ENCODE peak calls at places on chromosomes 16 and 17, in eight cellular contexts. K, J, L, R, O, A, M and Y are unnamed samples.

GRCh38 chr17:78608804-78609186 is 31.6 kb upstream of the DNAH17 start:
- DNase-seq in M (no peak), R (no peak), A (no peak), K (no peak), O (no peak), J (no peak), L (no peak), Y (no peak)

GRCh38 chr17:31415004-31415454 is 23.6 kb downstream of the RAB11FIP4 start:
- DNase-seq in L (no peak), R (no peak), M (no peak), J (no peak), K (no peak), A (no peak), O (no peak), Y (no peak)

GRCh38 chr16:62954144-62955032 is 918.1 kb upstream of the CDH8 start:
- DNase-seq in J (no peak), M (no peak), R (no peak), L (no peak), A (no peak), K (no peak), O (no peak), Y (no peak)

GRCh38 chr17:80252871-80253270 is 7.8 kb upstream of the RNF213 start:
- DNase-seq in O (no peak), R (no peak), L (peak), M (peak), K (peak), A (peak), J (peak), Y (no peak)

GRCh38 chr16:71474864-71475263 is 12.8 kb upstream of the ZNF23 start:
- DNase-seq in M (no peak), A (no peak), J (no peak), L (no peak), K (peak), O (no peak), R (no peak), Y (no peak)

GRCh38 chr17:77328823-77329740 is 188.3 kb downstream of the SEC14L1 start:
- DNase-seq in M (no peak), K (no peak), O (no peak), J (no peak), A (peak), L (no peak), R (no peak), Y (no peak)

GRCh38 chr16:84054916-84055315 is 12.3 kb upstream of the SLC38A8 start:
- DNase-seq in O (no peak), R (no peak), L (no peak), K (no peak), J (no peak), A (peak), M (no peak), Y (no peak)

GRCh38 chr17:82283208-82283749 is 9.8 kb upstream of the CSNK1D start:
- DNase-seq in R (no peak), J (no peak), O (no peak), K (no peak), A (no peak), L (peak), M (peak), Y (no peak)

GRCh38 chr16:46689492-46690280 is at the start of gene ORC6:
- DNase-seq in R (peak), O (peak), M (peak), A (peak), L (peak), K (peak), J (peak), Y (no peak)

GRCh38 chr16:80599466-80599865 is 58.7 kb downstream of the DYNLRB2 start:
- DNase-seq in L (no peak), R (peak), K (no peak), M (no peak), O (no peak), J (no peak), A (no peak), Y (no peak)

GRCh38 chr16:65148804-65149203 is 26.9 kb upstream of the CDH11 start:
- DNase-seq in O (no peak), L (no peak), J (no peak), A (no peak), R (no peak), K (no peak), M (no peak), Y (no peak)

GRCh38 chr17:77356109-77356689 is 215.4 kb downstream of the SEC14L1 start:
- DNase-seq in L (no peak), R (no peak), O (no peak), A (no peak), M (no peak), K (peak), J (no peak), Y (no peak)

GRCh38 chr16:66366433-66367299 is at the start of gene CDH5:
- DNase-seq in K (no peak), R (peak), M (peak), A (no peak), L (no peak), O (no peak), J (no peak), Y (no peak)

GRCh38 chr17:17063546-17064122 is 21.4 kb downstream of the MPRIP start:
- DNase-seq in J (no peak), L (no peak), A (no peak), K (no peak), R (no peak), M (no peak), O (no peak), Y (no peak)

GRCh38 chr16:79076039-79076767 is 524.3 kb downstream of the MAF start:
- DNase-seq in J (no peak), A (no peak), R (no peak), K (no peak), M (no peak), L (no peak), O (no peak), Y (no peak)

GRCh38 chr16:87463722-87464690 is 28.8 kb downstream of the ZCCHC14 start:
- DNase-seq in O (peak), R (peak), A (no peak), K (no peak), L (no peak), M (no peak), J (no peak), Y (no peak)

GRCh38 chr17:28956112-28956511 is 4.8 kb upstream of the PHF12 start:
- DNase-seq in R (no peak), J (no peak), M (no peak), K (no peak), O (no peak), A (peak), L (no peak), Y (no peak)

GRCh38 chr17:72079700-72080099 is 41.1 kb upstream of the SOX9 start:
- DNase-seq in L (no peak), O (no peak), J (no peak), A (no peak), K (no peak), M (no peak), R (no peak), Y (no peak)

GRCh38 chr16:11224894-11225676 is 30.9 kb downstream of the SOCS1 start:
- DNase-seq in L (no peak), A (no peak), R (no peak), M (no peak), J (no peak), O (no peak), K (no peak), Y (peak)

GRCh38 chr17:83029571-83029970 is 49.8 kb upstream of the METRNL start:
- DNase-seq in R (no peak), O (no peak), M (no peak), L (no peak), J (no peak), K (no peak), A (no peak), Y (no peak)

GRCh38 chr17:50634123-50634914 is at the start of gene ABCC3:
- DNase-seq in L (peak), M (peak), A (peak), J (peak), O (no peak), K (no peak), R (no peak), Y (no peak)

GRCh38 chr16:81703177-81704155 is 75.6 kb upstream of the PLCG2 start:
- DNase-seq in J (no peak), A (no peak), R (peak), K (peak), L (peak), M (no peak), O (no peak), Y (no peak)

GRCh38 chr16:20300312-20301097 is 26.8 kb downstream of the GP2 start:
- DNase-seq in A (peak), J (peak), O (peak), M (peak), K (peak), R (peak), L (peak), Y (peak)

GRCh38 chr17:62791235-62792121 is 16.6 kb downstream of the MARCHF10 start:
- DNase-seq in R (no peak), J (no peak), K (no peak), O (no peak), L (peak), M (no peak), A (no peak), Y (no peak)

GRCh38 chr17:80872999-80873951 is 118.4 kb upstream of the CHMP6 start:
- DNase-seq in K (no peak), L (peak), M (no peak), A (peak), O (no peak), J (no peak), R (no peak), Y (no peak)

GRCh38 chr16:56345406-56346050 is 79.8 kb downstream of the AMFR start:
- DNase-seq in A (no peak), J (no peak), M (no peak), K (no peak), O (no peak), R (no peak), L (no peak), Y (no peak)

GRCh38 chr16:56530872-56531271 is 11.0 kb upstream of the BBS2 start:
- DNase-seq in J (no peak), L (no peak), A (no peak), R (no peak), O (no peak), K (no peak), M (no peak), Y (no peak)

GRCh38 chr16:64830653-64831052 is 291.2 kb downstream of the CDH11 start:
- DNase-seq in L (no peak), R (no peak), K (no peak), M (no peak), O (no peak), A (no peak), J (no peak), Y (no peak)

GRCh38 chr16:89119661-89120141 is 26.0 kb downstream of the ACSF3 start:
- DNase-seq in M (no peak), L (no peak), O (no peak), J (no peak), A (peak), R (no peak), K (no peak), Y (no peak)

GRCh38 chr16:89117975-89118289 is 24.3 kb downstream of the ACSF3 start:
- DNase-seq in L (no peak), O (no peak), J (no peak), A (peak), R (no peak), K (no peak), M (no peak), Y (no peak)

GRCh38 chr16:89119161-89119621 is 25.5 kb downstream of the ACSF3 start:
- DNase-seq in L (no peak), M (no peak), R (no peak), O (no peak), A (peak), K (no peak), J (no peak), Y (no peak)

GRCh38 chr16:89117239-89117974 is 23.8 kb downstream of the ACSF3 start:
- DNase-seq in R (no peak), M (no peak), A (peak), L (no peak), J (no peak), K (no peak), O (no peak), Y (no peak)

GRCh38 chr16:89118361-89119061 is 24.9 kb downstream of the ACSF3 start:
- DNase-seq in K (no peak), O (no peak), J (no peak), M (no peak), L (no peak), R (no peak), A (peak), Y (no peak)
- TF ChIP-seq MAX in K (no peak), O (no peak), J (no peak), M (no peak), L (no peak), R (no peak), A (no peak), Y (no peak)

GRCh38 chr16:879986-880385 is 79.5 kb upstream of the GNG13 start:
- DNase-seq in O (no peak), M (no peak), L (no peak), R (no peak), J (no peak), A (no peak), K (no peak), Y (no peak)
- TF ChIP-seq MAX in O (no peak), M (no peak), L (no peak), R (no peak), J (no peak), A (no peak), K (no peak), Y (no peak)

GRCh38 chr17:40092581-40092980 is 7.8 kb downstream of the NR1D1 start:
- DNase-seq in J (no peak), R (no peak), O (no peak), A (no peak), L (no peak), K (no peak), M (no peak), Y (no peak)
- TF ChIP-seq MAX in J (no peak), R (no peak), O (no peak), A (no peak), L (no peak), K (no peak), M (no peak), Y (no peak)

GRCh38 chr17:49577978-49578893 is 2.6 kb downstream of the NXPH3 start:
- DNase-seq in R (no peak), K (no peak), M (peak), O (no peak), J (no peak), L (no peak), A (no peak), Y (no peak)
- TF ChIP-seq MAX in R (no peak), K (no peak), M (no peak), O (no peak), J (no peak), L (no peak), A (no peak), Y (no peak)

DNA sequence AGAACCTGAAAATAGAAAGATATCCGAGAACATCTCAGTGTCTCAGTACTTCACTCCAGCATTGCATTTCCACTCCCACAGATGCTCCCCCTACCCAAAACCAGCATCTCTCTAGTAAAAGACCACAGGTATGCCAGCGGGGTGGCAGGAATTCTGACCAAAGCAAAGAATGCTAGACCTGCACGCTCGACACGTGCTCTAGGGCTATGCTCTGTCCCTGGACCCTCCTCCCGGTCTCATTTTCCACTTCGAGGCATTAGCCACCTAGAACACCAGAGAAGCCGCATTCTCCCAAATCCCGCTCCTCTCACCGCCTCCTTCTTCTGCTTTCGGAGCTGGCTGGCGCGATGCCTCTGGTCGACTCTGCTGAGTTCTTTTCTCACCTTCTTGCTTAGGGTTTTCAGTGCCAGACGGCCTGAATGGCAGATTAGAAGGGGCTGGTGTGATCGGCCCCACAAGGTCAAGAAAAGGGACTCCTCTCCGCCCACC is 487 bp downstream of the TSR1 start:
- DNase-seq in O (no peak), J (no peak), R (no peak), K (no peak), A (no peak), L (no peak), M (peak), Y (no peak)
- TF ChIP-seq MAX in O (no peak), J (peak), R (no peak), K (no peak), A (no peak), L (no peak), M (no peak), Y (no peak)

DNA sequence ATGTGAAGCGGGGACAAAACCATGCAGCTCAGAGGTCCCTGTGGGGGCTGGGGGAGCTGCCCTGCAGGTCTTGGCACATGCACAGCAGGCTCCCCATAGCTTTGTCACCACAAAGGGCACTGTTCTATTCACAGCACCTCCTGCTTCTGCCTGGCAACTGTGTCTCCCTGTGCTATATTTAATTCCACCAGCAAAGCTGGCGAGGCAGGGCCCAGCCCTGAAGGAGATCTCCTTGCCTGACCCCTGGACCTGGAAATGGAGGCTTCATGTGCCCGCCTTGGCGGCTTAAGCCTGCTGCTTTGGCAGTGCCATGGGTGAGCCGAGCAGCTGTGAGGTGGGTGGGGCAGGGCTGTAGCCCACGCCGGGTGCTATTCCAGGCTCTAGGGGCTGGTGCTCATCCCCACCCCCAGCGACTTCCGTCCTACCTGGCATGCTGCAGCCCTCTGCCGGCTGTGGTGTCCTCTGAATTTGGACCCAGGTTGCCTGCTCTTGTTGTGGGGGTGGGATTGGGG is 6.8 kb downstream of the LDHD start:
- DNase-seq in K (no peak), M (no peak), O (no peak), L (no peak), A (no peak), J (no peak), R (no peak), Y (no peak)
- TF ChIP-seq MAX in K (no peak), M (no peak), O (no peak), L (no peak), A (no peak), J (no peak), R (no peak), Y (no peak)

DNA sequence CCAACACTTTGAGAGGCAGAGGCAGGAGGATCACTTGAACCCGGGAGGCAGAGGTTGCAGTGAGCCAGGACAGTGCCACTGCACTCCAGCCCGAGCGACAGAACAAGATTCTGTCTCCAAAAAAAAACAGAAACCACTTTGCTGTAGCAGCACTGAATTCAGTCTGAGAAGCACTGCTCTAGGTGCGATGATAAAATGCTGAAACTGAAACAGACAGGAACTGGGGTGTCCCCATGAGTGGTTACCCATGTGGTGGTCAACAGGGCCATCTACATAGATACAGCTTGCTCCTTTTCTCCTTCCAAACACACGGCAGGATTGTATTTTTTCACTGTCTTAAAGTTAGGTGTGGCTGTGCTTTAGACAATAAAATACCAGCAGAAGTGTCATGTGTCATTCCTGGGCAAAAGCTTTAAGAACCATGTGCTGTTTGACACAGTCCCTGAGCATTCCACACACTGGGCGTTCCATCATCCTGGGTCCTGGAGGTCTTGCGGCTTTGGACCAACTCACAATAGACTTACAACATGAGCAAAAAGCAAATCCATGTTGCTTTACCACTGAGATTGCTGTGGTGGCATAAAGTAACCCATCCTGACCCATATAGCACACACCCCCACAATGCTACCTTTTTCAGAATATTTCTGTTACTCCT is 11.5 kb downstream of the GAS7 start:
- DNase-seq in R (no peak), O (no peak), M (no peak), K (no peak), J (no peak), A (no peak), L (no peak), Y (no peak)
- TF ChIP-seq MAX in R (no peak), O (no peak), M (no peak), K (no peak), J (no peak), A (no peak), L (no peak), Y (no peak)